ENCODE peak calls at places on chromosomes 5 and 9, in ten cellular contexts. W is adrenal gland, N is A549, L is tibial nerve, Z is endothelial cell of umbilical vein, F is IMR-90, O is heart left ventricle, U is prostate gland, P is upper lobe of left lung, H is vagina. I is an unnamed sample. For H3K4me1, the result is how much of the 10 kb centered on the place peaks cover.

GRCh38 chr5:103466494-103466893 is 96.1 kb downstream of the NUDT12 start:
- DNase-seq in W (no peak), U (no peak), O (no peak), N (peak), P (no peak), L (no peak), H (no peak), Z (peak), F (peak), I (no peak)

GRCh38 chr9:106334081-106334480 is 528.9 kb upstream of the ZNF462 start:
- DNase-seq in O (no peak), U (no peak), Z (no peak), W (no peak), P (no peak), N (no peak), L (no peak), H (no peak), F (no peak), I (no peak)

GRCh38 chr9:100474082-100474949 is 1.4 kb downstream of the TMEFF1 start:
- DNase-seq in U (no peak), W (no peak), P (no peak), N (no peak), L (no peak), F (no peak), H (no peak), Z (peak), O (peak), I (no peak)

GRCh38 chr5:74477082-74477453 is 163.5 kb downstream of the ENC1 start:
- DNase-seq in H (no peak), N (no peak), L (no peak), P (no peak), U (no peak), W (no peak), Z (no peak), O (no peak), F (no peak), I (no peak)

GRCh38 chr5:133396724-133397123 is 215.6 kb downstream of the FSTL4 start:
- DNase-seq in U (no peak), Z (no peak), F (no peak), H (no peak), P (no peak), L (no peak), W (no peak), O (no peak), N (no peak), I (no peak)

GRCh38 chr5:37501152-37501551 is 122.0 kb downstream of the WDR70 start:
- DNase-seq in Z (peak), P (no peak), F (peak), U (no peak), W (no peak), L (no peak), H (no peak), N (peak), O (no peak), I (no peak)

GRCh38 chr5:32760091-32760509 is 49.0 kb downstream of the NPR3 start:
- DNase-seq in L (no peak), U (no peak), Z (no peak), W (no peak), O (no peak), H (no peak), N (peak), P (no peak), F (peak), I (no peak)

GRCh38 chr9:111661802-111662491 is 542 bp downstream of the GNG10 start:
- DNase-seq in Z (peak), U (peak), N (peak), H (no peak), F (peak), L (peak), P (peak), O (peak), W (peak), I (peak)

GRCh38 chr9:134189167-134189474 is 24.8 kb upstream of the RNU6ATAC start:
- DNase-seq in H (no peak), N (no peak), U (no peak), F (no peak), Z (no peak), L (no peak), P (no peak), W (no peak), O (no peak), I (no peak)

GRCh38 chr9:16540996-16541668 is 329.3 kb downstream of the BNC2 start:
- DNase-seq in P (no peak), N (no peak), Z (no peak), F (peak), L (no peak), W (no peak), H (no peak), O (no peak), U (no peak), I (no peak)

GRCh38 chr9:85224301-85224700 is 517.5 kb downstream of the AGTPBP1 start:
- DNase-seq in N (no peak), F (no peak), P (no peak), W (no peak), H (no peak), O (no peak), L (no peak), Z (no peak), U (no peak), I (no peak)

GRCh38 chr5:53386341-53386740 is 94.1 kb upstream of the FST start:
- DNase-seq in H (no peak), Z (no peak), W (no peak), L (no peak), F (no peak), U (no peak), N (no peak), O (no peak), P (no peak), I (no peak)

GRCh38 chr5:64315778-64316177 is 150.1 kb downstream of the RNF180 start:
- DNase-seq in U (no peak), L (no peak), Z (no peak), F (no peak), H (no peak), N (no peak), O (no peak), W (no peak), P (no peak), I (no peak)

GRCh38 chr9:97906236-97906831 is 16.0 kb downstream of the TRMO start:
- DNase-seq in Z (peak), N (no peak), H (no peak), O (peak), F (no peak), L (no peak), U (no peak), P (peak), W (peak), I (no peak)

GRCh38 chr9:114487607-114488300 is 17.5 kb downstream of the WHRN start:
- DNase-seq in L (peak), O (peak), H (no peak), P (peak), U (peak), F (peak), Z (peak), N (peak), W (peak), I (peak)

GRCh38 chr9:70110194-70111041 is 66.8 kb downstream of the MAMDC2 start:
- DNase-seq in W (no peak), Z (peak), P (no peak), F (peak), H (peak), N (no peak), U (no peak), L (no peak), O (no peak), I (peak)

GRCh38 chr5:44565872-44566271 is 176.7 kb upstream of the FGF10 start:
- DNase-seq in L (no peak), U (no peak), W (no peak), Z (no peak), N (no peak), H (no peak), O (no peak), F (no peak), P (no peak), I (no peak)

GRCh38 chr9:91033802-91034201 is 232.2 kb downstream of the SYK start:
- DNase-seq in H (no peak), N (peak), O (no peak), L (no peak), W (no peak), U (no peak), Z (no peak), P (no peak), F (no peak), I (peak)

GRCh38 chr5:160699301-160699700 is 152.7 kb downstream of the ATP10B start:
- DNase-seq in N (no peak), F (no peak), L (no peak), H (no peak), W (no peak), Z (no peak), O (no peak), U (no peak), P (no peak), I (no peak)

DNA sequence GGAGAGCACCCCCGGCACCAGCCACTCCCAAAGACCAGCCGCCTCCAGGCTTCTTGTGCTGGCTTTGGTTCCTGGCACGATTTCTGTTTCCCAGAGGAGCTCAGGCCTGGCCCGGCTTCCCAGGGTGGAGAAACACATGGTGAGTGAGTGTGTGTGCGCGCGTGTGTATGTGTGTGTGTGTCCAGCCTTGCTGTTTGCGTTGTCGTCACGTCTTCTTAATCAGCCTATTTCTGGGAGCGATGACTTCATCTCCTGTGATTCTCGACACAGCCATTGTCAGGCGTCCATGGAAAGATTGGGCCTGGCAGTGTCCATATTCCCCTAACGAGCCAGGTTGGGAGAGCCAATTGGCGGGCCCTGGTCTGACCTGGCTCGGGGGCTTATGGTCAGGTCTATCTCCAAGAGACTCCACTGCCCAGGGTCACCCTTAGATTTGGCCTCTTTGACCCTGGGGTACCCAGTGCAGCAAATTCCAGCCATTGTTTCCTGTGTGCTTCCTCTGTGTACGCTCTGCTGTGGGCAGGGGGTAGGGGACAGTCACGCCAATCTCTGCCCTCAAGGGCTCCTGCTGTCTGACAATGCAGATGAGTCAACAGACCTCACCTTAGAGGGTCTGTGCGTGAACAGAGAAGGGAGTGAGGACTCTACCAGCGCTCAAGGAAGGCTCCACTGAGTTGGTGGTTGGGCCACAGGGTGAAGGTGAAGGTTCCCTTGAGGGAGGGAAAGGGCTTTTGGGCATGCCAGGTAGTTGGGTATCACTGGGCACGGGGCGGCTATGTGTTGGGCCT is 73.8 kb downstream of the DAB2IP start:
- DNase-seq in N (no peak), F (peak), W (peak), Z (peak), O (peak), H (peak), U (peak), L (peak), P (peak), I (peak)
- TF ChIP-seq POLR2A in N (no peak), F (no peak), W (no peak), Z (no peak), O (no peak), H (no peak), U (peak), L (no peak), P (no peak), I (no peak)

GRCh38 chr5:14854806-14855205 is 16.8 kb downstream of the ANKH start:
- DNase-seq in W (no peak), O (no peak), L (no peak), U (no peak), H (no peak), Z (no peak), P (no peak), F (no peak), N (no peak), I (no peak)
- H3K4me1 ChIP-seq in W (under half), O (half or more), L (under half), U (under half), H (under half), Z (under half), P (under half), F (under half), N (under half), I (under half)

GRCh38 chr5:2179861-2180260 is 297.1 kb upstream of the IRX4 start:
- DNase-seq in U (no peak), P (no peak), O (no peak), W (no peak), N (no peak), H (no peak), Z (no peak), F (no peak), L (no peak), I (no peak)
- TF ChIP-seq POLR2A in U (no peak), P (no peak), O (no peak), W (no peak), N (no peak), H (no peak), Z (no peak), F (no peak), L (no peak), I (no peak)

GRCh38 chr5:153256-153655 is 38.0 kb upstream of the LRRC14B start:
- DNase-seq in P (no peak), N (no peak), U (no peak), L (no peak), Z (no peak), O (no peak), F (peak), W (no peak), H (peak), I (no peak)
- H3K4me1 ChIP-seq in P (under half), N (under half), U (under half), L (under half), Z (under half), O (under half), F (under half), W (under half), H (under half), I (under half)

GRCh38 chr9:36400332-36401178 is 486 bp upstream of the RNF38 start:
- DNase-seq in H (peak), Z (peak), U (peak), F (peak), N (peak), L (peak), O (peak), W (peak), P (peak), I (peak)
- TF ChIP-seq POLR2A in H (peak), Z (peak), U (peak), F (no peak), N (peak), L (no peak), O (peak), W (peak), P (peak), I (peak)

DNA sequence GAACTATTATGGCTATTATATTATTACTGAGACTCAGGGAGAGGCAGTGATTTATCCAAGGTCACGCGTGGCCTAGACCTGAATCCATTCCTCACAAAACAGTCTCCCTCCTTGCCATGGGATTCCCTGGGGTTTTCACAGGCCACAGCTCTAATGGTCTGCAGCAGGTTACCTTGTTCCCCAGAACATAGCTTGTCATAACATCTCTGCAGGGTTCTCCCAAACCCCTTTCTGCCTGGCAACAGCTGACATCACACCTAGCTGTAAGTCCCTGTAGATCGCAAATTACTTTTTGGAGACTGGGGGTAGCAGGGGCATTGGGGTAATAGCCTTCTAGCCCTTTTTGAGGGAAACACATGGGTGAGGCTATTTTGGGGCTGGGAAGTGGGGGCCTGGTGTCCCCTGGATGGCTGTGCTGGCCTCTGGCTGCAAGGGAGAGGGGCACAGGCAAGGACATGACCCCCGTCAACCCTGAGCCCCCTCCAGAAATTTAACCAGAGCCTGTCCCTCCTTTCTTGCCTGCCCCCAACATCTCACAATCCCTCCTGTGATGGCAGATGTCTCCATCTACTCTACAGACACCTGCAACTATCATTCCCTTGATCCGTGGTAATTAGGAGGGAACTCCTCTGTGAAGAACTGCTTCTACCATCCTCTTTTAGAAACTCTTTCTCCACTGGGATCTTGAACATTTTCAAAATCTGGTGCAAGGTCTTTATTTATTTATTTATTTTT is 1.3 kb downstream of the CD74 start:
- DNase-seq in Z (no peak), P (peak), W (peak), N (no peak), F (peak), U (no peak), O (peak), H (no peak), L (peak), I (peak)
- H3K4me1 ChIP-seq in Z (under half), P (half or more), W (under half), N (under half), F (under half), U (under half), O (half or more), H (under half), L (under half), I (under half)

DNA sequence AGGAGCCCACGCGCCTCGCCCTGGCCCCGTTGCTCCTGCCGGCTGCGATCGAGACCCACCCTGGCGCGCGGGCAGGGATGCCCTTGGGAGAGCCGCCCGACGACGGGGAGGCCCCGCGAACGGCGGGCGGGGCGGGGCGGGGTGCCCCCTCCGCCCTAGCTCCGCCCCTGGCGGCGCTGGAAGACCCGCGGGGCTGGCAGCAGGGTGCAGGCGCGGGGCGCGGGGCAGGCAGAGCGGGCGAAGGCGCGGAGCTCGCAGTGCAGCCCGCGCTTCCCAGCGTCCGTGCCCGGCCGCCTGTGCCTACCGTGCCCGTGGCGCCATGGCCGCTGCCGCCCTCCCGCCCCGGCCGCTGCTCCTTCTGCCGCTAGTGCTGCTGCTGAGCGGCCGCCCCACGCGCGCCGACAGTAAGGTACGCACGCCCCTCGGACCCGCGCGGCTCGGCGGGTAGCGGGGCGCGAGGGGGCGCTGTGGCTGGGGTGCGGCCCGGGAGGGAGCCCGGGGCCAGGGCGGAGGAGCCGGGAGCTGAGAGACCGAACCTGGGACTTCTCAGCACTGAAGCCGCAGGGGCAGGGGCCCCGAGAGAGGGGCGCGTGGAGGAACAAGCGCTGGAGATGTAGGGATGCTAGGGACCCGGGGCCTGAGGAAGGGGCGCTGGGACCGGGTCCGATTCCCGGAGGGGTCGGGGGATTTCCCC is at the start of gene OLFML2A:
- DNase-seq in F (no peak), Z (no peak), H (no peak), W (no peak), N (peak), P (no peak), U (no peak), L (no peak), O (no peak), I (peak)
- TF ChIP-seq POLR2A in F (no peak), Z (no peak), H (peak), W (peak), N (peak), P (peak), U (peak), L (no peak), O (peak), I (no peak)

GRCh38 chr9:136625101-136626065 is 37.3 kb upstream of the EGFL7 start:
- DNase-seq in H (no peak), N (peak), U (peak), F (peak), Z (peak), L (peak), W (peak), P (peak), O (peak), I (peak)

GRCh38 chr9:136624184-136624951 is 38.3 kb upstream of the EGFL7 start:
- DNase-seq in U (no peak), F (no peak), L (no peak), Z (no peak), N (no peak), O (peak), W (no peak), P (peak), H (no peak), I (no peak)

GRCh38 chr9:136627703-136628102 is 35.0 kb upstream of the EGFL7 start:
- DNase-seq in O (no peak), W (no peak), U (no peak), F (no peak), H (no peak), P (no peak), N (no peak), L (no peak), Z (no peak), I (no peak)

GRCh38 chr9:136626740-136627642 is 35.7 kb upstream of the EGFL7 start:
- DNase-seq in Z (no peak), P (peak), W (no peak), H (no peak), N (no peak), F (no peak), L (no peak), O (peak), U (no peak), I (peak)

GRCh38 chr9:136626066-136626725 is 36.5 kb upstream of the EGFL7 start:
- DNase-seq in N (no peak), F (no peak), L (no peak), Z (no peak), O (peak), P (peak), H (no peak), W (no peak), U (no peak), I (peak)
- H3K4me1 ChIP-seq in N (under half), F (under half), L (under half), Z (under half), O (half or more), P (half or more), H (half or more), W (under half), U (under half), I (half or more)

GRCh38 chr9:129863059-129863690 is 27.9 kb downstream of the USP20 start:
- DNase-seq in O (no peak), F (peak), U (no peak), L (no peak), P (peak), W (no peak), N (no peak), Z (peak), H (no peak), I (no peak)
- TF ChIP-seq POLR2A in O (no peak), F (no peak), U (no peak), L (no peak), P (no peak), W (no peak), N (no peak), Z (no peak), H (no peak), I (no peak)

GRCh38 chr5:125149503-125149902 is 403.1 kb upstream of the ZNF608 start:
- DNase-seq in L (no peak), U (no peak), F (no peak), Z (no peak), W (no peak), O (no peak), H (no peak), P (no peak), N (no peak), I (no peak)
- H3K4me1 ChIP-seq in L (under half), U (under half), F (under half), Z (under half), W (under half), O (under half), H (under half), P (under half), N (under half), I (under half)

I was measured in body of pancreas.